ENCODE peak calls at places on chromosomes 1 and 21, in six cellular contexts. Z is breast epithelium, Q is K562, J is HCT116, I is HepG2, U is prostate gland. M is an unnamed sample. For H3K27me3, the result is how much of the 10 kb centered on the place peaks cover.

GRCh38 chr1:31529999-31530705 is 46.2 kb upstream of the TINAGL1 start:
- DNase-seq in Z (no peak), Q (no peak), J (no peak), I (no peak), U (no peak), M (no peak)

GRCh38 chr1:102834688-102835320 is 273.5 kb downstream of the COL11A1 start:
- DNase-seq in Z (no peak), Q (no peak), J (no peak), I (no peak), U (no peak), M (no peak)

GRCh38 chr1:3625151-3625907 is 514 bp downstream of the TPRG1L start:
- DNase-seq in Z (no peak), Q (peak), J (no peak), I (peak), U (peak), M (peak)

GRCh38 chr1:14108356-14109275 is 408.6 kb downstream of the PRDM2 start:
- DNase-seq in Z (no peak), Q (no peak), J (no peak), I (no peak), U (peak), M (no peak)

GRCh38 chr1:30738040-30738441 is 14.7 kb upstream of the MATN1 start:
- DNase-seq in Z (no peak), Q (peak), J (no peak), I (no peak), U (no peak), M (no peak)

GRCh38 chr1:17514776-17515175 is 24.7 kb upstream of the ARHGEF10L start:
- DNase-seq in Z (no peak), Q (no peak), J (no peak), I (no peak), U (no peak), M (no peak)

GRCh38 chr1:41490911-41491310 is 6.4 kb upstream of the EDN2 start:
- DNase-seq in Z (no peak), Q (no peak), J (no peak), I (no peak), U (no peak), M (no peak)

GRCh38 chr1:245156736-245157505 is 2.1 kb downstream of the KIF26B start:
- DNase-seq in Z (no peak), Q (no peak), J (no peak), I (peak), U (no peak), M (no peak)

GRCh38 chr1:118145736-118146135 is 39.3 kb downstream of the SPAG17 start:
- DNase-seq in Z (no peak), Q (no peak), J (no peak), I (no peak), U (no peak), M (no peak)

GRCh38 chr21:17818158-17819113 is 720 bp downstream of the C21orf91 start:
- DNase-seq in Z (peak), Q (peak), J (no peak), I (peak), U (peak), M (peak)

GRCh38 chr1:22164841-22165808 is 22.2 kb upstream of the WNT4 start:
- DNase-seq in Z (no peak), Q (no peak), J (no peak), I (no peak), U (no peak), M (no peak)

GRCh38 chr1:3283849-3284248 is 170.6 kb upstream of the ARHGEF16 start:
- DNase-seq in Z (no peak), Q (peak), J (no peak), I (peak), U (peak), M (no peak)

GRCh38 chr1:80064524-80064923 is 1058.0 kb upstream of the ADGRL4 start:
- DNase-seq in Z (no peak), Q (no peak), J (no peak), I (no peak), U (no peak), M (no peak)

GRCh38 chr1:48236716-48237470 is 14.4 kb downstream of the SLC5A9 start:
- DNase-seq in Z (no peak), Q (peak), J (peak), I (peak), U (no peak), M (no peak)

GRCh38 chr1:7225711-7226505 is 440.7 kb downstream of the CAMTA1 start:
- DNase-seq in Z (no peak), Q (no peak), J (no peak), I (no peak), U (no peak), M (peak)

GRCh38 chr1:1197551-1198422 is 8.6 kb downstream of the TNFRSF18 start:
- DNase-seq in Z (no peak), Q (no peak), J (no peak), I (no peak), U (no peak), M (peak)

GRCh38 chr1:84877592-84877991 is 15.4 kb downstream of the LPAR3 start:
- DNase-seq in Z (no peak), Q (no peak), J (no peak), I (no peak), U (no peak), M (no peak)

GRCh38 chr1:95650631-95651030 is 416.6 kb downstream of the RWDD3 start:
- DNase-seq in Z (no peak), Q (no peak), J (no peak), I (no peak), U (no peak), M (no peak)

GRCh38 chr1:157147037-157147436 is 8.8 kb upstream of the ETV3 start:
- DNase-seq in Z (no peak), Q (no peak), J (no peak), I (no peak), U (no peak), M (no peak)

GRCh38 chr21:46202592-46203202 is 18.4 kb upstream of the SPATC1L start:
- DNase-seq in Z (no peak), Q (no peak), J (no peak), I (no peak), U (no peak), M (peak)

GRCh38 chr1:192263436-192263835 is 53.4 kb upstream of the RGS21 start:
- DNase-seq in Z (no peak), Q (peak), J (no peak), I (no peak), U (no peak), M (no peak)

GRCh38 chr1:6770727-6771567 is 14.3 kb upstream of the CAMTA1 start:
- DNase-seq in Z (no peak), Q (no peak), J (no peak), I (peak), U (no peak), M (no peak)

GRCh38 chr1:234296481-234296880 is 76.8 kb upstream of the COA6 start:
- DNase-seq in Z (no peak), Q (no peak), J (no peak), I (no peak), U (no peak), M (no peak)

GRCh38 chr1:8817413-8818324 is at the start of gene RERE:
- DNase-seq in Z (peak), Q (peak), J (peak), I (peak), U (peak), M (peak)
- TF ChIP-seq POLR2A in Z (peak), Q (peak), J (peak), I (peak), U (peak), M (peak)

GRCh38 chr21:41167348-41168342 is at the start of gene BACE2:
- DNase-seq in Z (peak), Q (peak), J (no peak), I (no peak), U (peak), M (peak)
- H3K27me3 ChIP-seq in Z (under half), Q (under half), J (under half), I (half or more), U (under half), M (under half)

GRCh38 chr1:214584805-214585766 is 17.9 kb upstream of the CENPF start:
- DNase-seq in Z (no peak), Q (no peak), J (peak), I (peak), U (no peak), M (no peak)
- TF ChIP-seq POLR2AphosphoS5 in Z (no peak), Q (no peak), J (no peak), I (no peak), U (no peak), M (no peak)

DNA sequence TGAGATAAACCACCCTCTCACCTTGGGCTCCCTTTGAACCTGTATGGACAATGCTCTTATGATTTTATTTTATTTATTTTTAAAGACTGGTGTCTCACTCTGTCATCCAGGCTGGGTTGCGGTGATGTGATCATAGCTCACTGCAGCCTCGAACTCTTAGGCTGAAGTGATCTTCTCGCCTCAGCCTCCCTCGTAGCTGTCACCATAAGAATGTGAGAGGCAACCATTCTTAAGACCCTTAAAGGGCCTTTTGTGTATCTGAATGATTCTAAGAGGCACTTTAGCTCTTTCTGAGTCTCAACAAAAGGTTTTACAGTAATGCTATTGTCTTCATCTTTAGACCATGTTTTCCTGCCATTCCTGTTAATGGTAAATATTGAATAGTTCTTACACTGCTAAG is 67.0 kb downstream of the IVNS1ABP start:
- DNase-seq in Z (no peak), Q (peak), J (no peak), I (no peak), U (no peak), M (no peak)
- TF ChIP-seq POLR2A in Z (no peak), Q (no peak), J (no peak), I (no peak), U (no peak), M (no peak)

DNA sequence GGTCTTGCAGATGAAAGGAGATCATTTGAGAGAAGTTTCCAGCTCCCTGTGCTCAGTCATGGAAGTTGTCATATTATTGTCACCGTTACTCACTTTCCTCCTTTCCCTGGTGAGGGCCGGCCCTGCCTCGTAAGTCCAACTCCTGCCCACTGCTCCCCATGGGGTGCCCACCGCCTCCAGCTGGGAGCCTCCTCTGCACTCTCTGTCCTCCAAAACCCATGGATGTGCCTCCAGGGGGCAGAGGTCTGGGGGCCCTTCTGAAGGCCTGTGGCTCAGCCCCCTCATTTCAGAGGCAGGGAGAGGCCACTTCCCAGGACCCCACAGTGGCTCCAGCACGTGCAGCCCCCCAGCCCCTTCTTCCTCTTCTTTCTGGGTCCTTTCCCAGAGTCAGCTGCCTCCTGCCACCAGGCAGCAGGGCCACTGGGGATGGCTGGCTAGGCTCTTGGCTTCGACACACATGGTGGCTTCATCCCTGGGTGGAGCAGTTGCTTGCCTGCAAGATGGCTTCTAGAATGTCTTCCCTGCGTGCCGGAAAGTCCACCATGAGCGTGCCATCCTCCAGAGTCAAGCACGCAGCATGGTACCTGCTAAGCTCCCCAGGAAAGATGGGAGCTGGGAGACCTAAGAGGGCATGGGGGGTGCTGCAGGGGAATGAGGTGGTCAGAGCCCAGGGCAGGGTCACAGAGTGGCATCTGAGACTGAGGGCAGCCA is 98.0 kb upstream of the RUNX3 start:
- DNase-seq in Z (no peak), Q (no peak), J (no peak), I (no peak), U (no peak), M (no peak)
- H3K27me3 ChIP-seq in Z (under half), Q (under half), J (under half), I (under half), U (under half), M (under half)

DNA sequence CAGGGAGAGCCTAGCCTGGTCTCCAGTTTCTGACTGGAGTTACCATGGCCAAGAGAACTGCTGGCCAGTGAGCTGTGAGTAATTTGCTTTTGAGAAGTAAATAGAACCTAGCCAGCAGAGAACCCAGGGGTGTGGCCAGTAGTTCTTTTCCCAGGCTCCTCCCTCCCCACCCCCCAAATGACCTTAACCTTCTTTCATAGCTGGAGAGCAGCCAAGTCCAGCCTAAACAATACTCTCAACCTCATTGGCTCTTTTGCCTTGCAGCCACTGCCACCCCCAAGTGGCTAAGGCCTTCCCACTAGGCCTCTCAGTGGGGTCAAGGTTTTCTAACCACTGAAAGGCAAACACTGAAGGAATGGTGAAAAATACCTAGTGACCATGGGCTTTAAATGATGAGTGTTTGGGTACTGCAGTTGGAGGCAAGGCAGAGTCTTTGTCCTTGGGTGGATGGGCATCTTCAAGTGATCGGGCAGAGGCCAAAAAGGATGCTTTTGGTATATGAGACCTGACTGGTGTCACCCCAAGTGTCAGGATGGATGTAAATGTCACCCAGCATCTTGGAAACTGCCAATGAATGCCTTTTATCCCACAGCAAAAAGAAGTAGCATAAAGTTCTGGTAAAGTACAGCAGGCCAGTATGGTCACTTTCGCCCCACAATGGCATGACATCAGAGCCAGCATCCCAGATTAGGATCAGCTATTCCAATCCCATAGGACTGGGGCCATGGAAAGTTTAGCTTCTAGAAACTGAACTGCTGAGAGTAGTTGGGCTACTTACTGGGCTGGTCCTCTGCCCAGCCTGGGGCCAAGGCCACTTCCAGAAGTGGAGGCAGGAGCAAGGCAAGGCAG is 3.5 kb upstream of the PIGV start:
- DNase-seq in Z (no peak), Q (peak), J (no peak), I (peak), U (peak), M (no peak)
- TF ChIP-seq POLR2AphosphoS5 in Z (no peak), Q (peak), J (no peak), I (peak), U (no peak), M (no peak)

GRCh38 chr1:59062743-59063142 is 234.2 kb upstream of the FGGY start:
- DNase-seq in Z (no peak), Q (peak), J (no peak), I (no peak), U (no peak), M (no peak)

GRCh38 chr1:59064592-59064991 is 232.3 kb upstream of the FGGY start:
- DNase-seq in Z (no peak), Q (no peak), J (no peak), I (no peak), U (no peak), M (no peak)

GRCh38 chr1:59058681-59059441 is 238.0 kb upstream of the FGGY start:
- DNase-seq in Z (no peak), Q (no peak), J (no peak), I (no peak), U (no peak), M (no peak)

GRCh38 chr1:59063501-59063900 is 233.4 kb upstream of the FGGY start:
- DNase-seq in Z (no peak), Q (no peak), J (no peak), I (no peak), U (no peak), M (no peak)

DNA sequence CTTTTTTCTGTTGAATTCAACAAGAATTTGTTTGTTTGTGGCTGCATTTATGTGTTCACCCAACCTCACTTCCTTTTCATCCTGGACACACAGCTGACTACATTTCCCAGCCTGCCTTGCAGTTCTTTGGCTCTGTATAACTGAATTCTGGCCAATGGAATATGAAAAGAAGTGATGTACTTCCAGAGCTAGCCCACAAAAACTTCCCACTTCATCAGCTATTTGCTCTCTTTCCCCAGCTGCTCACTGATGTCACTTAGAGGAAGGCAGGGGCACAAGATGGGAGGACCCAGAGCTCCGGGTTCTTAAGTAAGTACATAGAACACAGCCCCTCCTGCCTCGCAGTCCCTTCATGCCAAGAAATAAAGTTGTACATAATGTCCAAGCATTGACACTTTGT is 235.0 kb upstream of the FGGY start:
- DNase-seq in Z (no peak), Q (peak), J (peak), I (no peak), U (peak), M (no peak)
- TF ChIP-seq POLR2A in Z (no peak), Q (no peak), J (no peak), I (no peak), U (no peak), M (no peak)

GRCh38 chr1:160399544-160400283 is 650 bp upstream of the VANGL2 start:
- DNase-seq in Z (no peak), Q (no peak), J (no peak), I (no peak), U (no peak), M (no peak)
- H3K27me3 ChIP-seq in Z (under half), Q (under half), J (under half), I (half or more), U (under half), M (under half)

DNA sequence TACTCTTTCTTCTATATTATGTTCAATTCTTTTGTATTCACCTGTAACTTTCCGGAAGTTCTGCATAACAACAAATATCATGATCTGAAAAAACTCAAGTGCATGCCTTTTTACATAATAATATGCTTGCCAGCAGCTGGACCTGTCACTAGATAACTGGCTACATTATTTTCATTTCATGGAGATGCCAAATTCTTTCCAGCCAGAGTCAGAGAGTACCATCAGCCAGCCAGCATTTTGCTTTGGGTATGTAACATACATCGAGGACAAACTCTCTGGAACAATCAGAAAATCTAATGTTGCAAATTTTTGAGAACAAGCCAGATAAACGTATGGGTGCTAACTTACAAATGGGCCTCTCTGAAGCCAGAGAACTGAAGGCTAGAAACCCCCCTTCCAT is 76.4 kb upstream of the BACE2 start:
- DNase-seq in Z (no peak), Q (no peak), J (no peak), I (no peak), U (no peak), M (no peak)
- TF ChIP-seq POLR2AphosphoS5 in Z (no peak), Q (no peak), J (no peak), I (no peak), U (no peak), M (no peak)